ENCODE peak calls at places on chromosomes 5 and 9, in nine cellular contexts. One of them, this sample, is unnamed.
A peak's percentile ranks its signal among the peaks of the same experiment; 100 is the strongest.

GRCh38 chr5:6766558-6767191 is 53.4 kb downstream of the TENT4A start:
- DNase-seq in dorsolateral prefrontal cortex: peak; percentile 83
- DNase-seq in stimulated activated CD4-positive, alpha-beta T cell treated with anti-CD3 and anti-CD28 coated beads, Interleukin-1b, Interleukin-23, amount 100 ng/mL, for 1 hour: peak; percentile 9
- DNase-seq in GM06990: no peak
- DNase-seq in natural killer cell treated with Interleukin-12 subunit alpha and Interleukin-12 subunit beta and Interleukin-15 and Interleukin-18, amount 100 ng/mL, for 72 hours: no peak
- DNase-seq in posterior vena cava: peak; percentile 93
- DNase-seq in T-helper 1 cell: no peak
- DNase-seq in fibroblast of pulmonary artery: peak; percentile 51
- DNase-seq in SHP77 treated with DMSO at 0.1 percent for 48 hours: peak; percentile 96
- DNase-seq in this sample: peak; percentile 72

GRCh38 chr5:171762016-171762415 is 23.6 kb upstream of the SMIM23 start:
- DNase-seq in T-helper 1 cell: no peak
- DNase-seq in dorsolateral prefrontal cortex: no peak
- DNase-seq in fibroblast of pulmonary artery: no peak
- DNase-seq in stimulated activated CD4-positive, alpha-beta T cell treated with anti-CD3 and anti-CD28 coated beads, Interleukin-1b, Interleukin-23, amount 100 ng/mL, for 1 hour: no peak
- DNase-seq in SHP77 treated with DMSO at 0.1 percent for 48 hours: no peak
- DNase-seq in posterior vena cava: no peak
- DNase-seq in natural killer cell treated with Interleukin-12 subunit alpha and Interleukin-12 subunit beta and Interleukin-15 and Interleukin-18, amount 100 ng/mL, for 72 hours: no peak
- DNase-seq in GM06990: no peak
- DNase-seq in this sample: no peak

GRCh38 chr5:132762246-132763000 is 14.6 kb downstream of the SEPTIN8 start:
- DNase-seq in T-helper 1 cell: no peak
- DNase-seq in posterior vena cava: no peak
- DNase-seq in dorsolateral prefrontal cortex: no peak
- DNase-seq in fibroblast of pulmonary artery: no peak
- DNase-seq in SHP77 treated with DMSO at 0.1 percent for 48 hours: no peak
- DNase-seq in GM06990: no peak
- DNase-seq in natural killer cell treated with Interleukin-12 subunit alpha and Interleukin-12 subunit beta and Interleukin-15 and Interleukin-18, amount 100 ng/mL, for 72 hours: no peak
- DNase-seq in stimulated activated CD4-positive, alpha-beta T cell treated with anti-CD3 and anti-CD28 coated beads, Interleukin-1b, Interleukin-23, amount 100 ng/mL, for 1 hour: no peak
- DNase-seq in this sample: no peak

GRCh38 chr5:53045263-53045662 is 56.1 kb downstream of the ITGA2 start:
- DNase-seq in fibroblast of pulmonary artery: no peak
- DNase-seq in GM06990: no peak
- DNase-seq in dorsolateral prefrontal cortex: no peak
- DNase-seq in T-helper 1 cell: no peak
- DNase-seq in posterior vena cava: no peak
- DNase-seq in stimulated activated CD4-positive, alpha-beta T cell treated with anti-CD3 and anti-CD28 coated beads, Interleukin-1b, Interleukin-23, amount 100 ng/mL, for 1 hour: no peak
- DNase-seq in SHP77 treated with DMSO at 0.1 percent for 48 hours: no peak
- DNase-seq in natural killer cell treated with Interleukin-12 subunit alpha and Interleukin-12 subunit beta and Interleukin-15 and Interleukin-18, amount 100 ng/mL, for 72 hours: no peak
- DNase-seq in this sample: no peak

GRCh38 chr5:90438100-90438499 is 28.5 kb upstream of the CETN3 start:
- DNase-seq in T-helper 1 cell: no peak
- DNase-seq in SHP77 treated with DMSO at 0.1 percent for 48 hours: no peak
- DNase-seq in GM06990: no peak
- DNase-seq in natural killer cell treated with Interleukin-12 subunit alpha and Interleukin-12 subunit beta and Interleukin-15 and Interleukin-18, amount 100 ng/mL, for 72 hours: no peak
- DNase-seq in fibroblast of pulmonary artery: peak; percentile 50
- DNase-seq in posterior vena cava: no peak
- DNase-seq in stimulated activated CD4-positive, alpha-beta T cell treated with anti-CD3 and anti-CD28 coated beads, Interleukin-1b, Interleukin-23, amount 100 ng/mL, for 1 hour: no peak
- DNase-seq in dorsolateral prefrontal cortex: no peak
- DNase-seq in this sample: no peak

GRCh38 chr5:122078116-122078865 is at the start of gene LOX:
- DNase-seq in posterior vena cava: peak; percentile 95
- DNase-seq in stimulated activated CD4-positive, alpha-beta T cell treated with anti-CD3 and anti-CD28 coated beads, Interleukin-1b, Interleukin-23, amount 100 ng/mL, for 1 hour: no peak
- DNase-seq in natural killer cell treated with Interleukin-12 subunit alpha and Interleukin-12 subunit beta and Interleukin-15 and Interleukin-18, amount 100 ng/mL, for 72 hours: no peak
- DNase-seq in T-helper 1 cell: no peak
- DNase-seq in dorsolateral prefrontal cortex: peak; percentile 41
- DNase-seq in GM06990: no peak
- DNase-seq in SHP77 treated with DMSO at 0.1 percent for 48 hours: peak; percentile 30
- DNase-seq in fibroblast of pulmonary artery: peak; percentile 96
- DNase-seq in this sample: peak; percentile 33

GRCh38 chr9:85130260-85130659 is 460.7 kb downstream of the NTRK2 start:
- DNase-seq in posterior vena cava: no peak
- DNase-seq in T-helper 1 cell: no peak
- DNase-seq in dorsolateral prefrontal cortex: no peak
- DNase-seq in fibroblast of pulmonary artery: no peak
- DNase-seq in GM06990: no peak
- DNase-seq in SHP77 treated with DMSO at 0.1 percent for 48 hours: no peak
- DNase-seq in natural killer cell treated with Interleukin-12 subunit alpha and Interleukin-12 subunit beta and Interleukin-15 and Interleukin-18, amount 100 ng/mL, for 72 hours: no peak
- DNase-seq in stimulated activated CD4-positive, alpha-beta T cell treated with anti-CD3 and anti-CD28 coated beads, Interleukin-1b, Interleukin-23, amount 100 ng/mL, for 1 hour: no peak
- DNase-seq in this sample: no peak

GRCh38 chr9:131609116-131609830 is 64.0 kb downstream of the PRRT1B start:
- DNase-seq in natural killer cell treated with Interleukin-12 subunit alpha and Interleukin-12 subunit beta and Interleukin-15 and Interleukin-18, amount 100 ng/mL, for 72 hours: no peak
- DNase-seq in posterior vena cava: no peak
- DNase-seq in SHP77 treated with DMSO at 0.1 percent for 48 hours: no peak
- DNase-seq in fibroblast of pulmonary artery: peak; percentile 48
- DNase-seq in T-helper 1 cell: no peak
- DNase-seq in GM06990: no peak
- DNase-seq in dorsolateral prefrontal cortex: no peak
- DNase-seq in stimulated activated CD4-positive, alpha-beta T cell treated with anti-CD3 and anti-CD28 coated beads, Interleukin-1b, Interleukin-23, amount 100 ng/mL, for 1 hour: no peak
- DNase-seq in this sample: peak; percentile 56

GRCh38 chr5:133730346-133730745 is 118.0 kb upstream of the FSTL4 start:
- DNase-seq in stimulated activated CD4-positive, alpha-beta T cell treated with anti-CD3 and anti-CD28 coated beads, Interleukin-1b, Interleukin-23, amount 100 ng/mL, for 1 hour: no peak
- DNase-seq in natural killer cell treated with Interleukin-12 subunit alpha and Interleukin-12 subunit beta and Interleukin-15 and Interleukin-18, amount 100 ng/mL, for 72 hours: no peak
- DNase-seq in dorsolateral prefrontal cortex: no peak
- DNase-seq in SHP77 treated with DMSO at 0.1 percent for 48 hours: no peak
- DNase-seq in GM06990: no peak
- DNase-seq in posterior vena cava: no peak
- DNase-seq in T-helper 1 cell: no peak
- DNase-seq in fibroblast of pulmonary artery: no peak
- DNase-seq in this sample: no peak

GRCh38 chr5:141211-141610 is 49.2 kb downstream of the PLEKHG4B start:
- DNase-seq in T-helper 1 cell: no peak
- DNase-seq in dorsolateral prefrontal cortex: no peak
- DNase-seq in GM06990: no peak
- DNase-seq in posterior vena cava: peak; percentile 66
- DNase-seq in fibroblast of pulmonary artery: no peak
- DNase-seq in natural killer cell treated with Interleukin-12 subunit alpha and Interleukin-12 subunit beta and Interleukin-15 and Interleukin-18, amount 100 ng/mL, for 72 hours: no peak
- DNase-seq in SHP77 treated with DMSO at 0.1 percent for 48 hours: no peak
- DNase-seq in stimulated activated CD4-positive, alpha-beta T cell treated with anti-CD3 and anti-CD28 coated beads, Interleukin-1b, Interleukin-23, amount 100 ng/mL, for 1 hour: no peak
- DNase-seq in this sample: no peak

GRCh38 chr5:32143991-32144636 is 30.0 kb downstream of the GOLPH3 start:
- DNase-seq in T-helper 1 cell: no peak
- DNase-seq in GM06990: no peak
- DNase-seq in posterior vena cava: no peak
- DNase-seq in fibroblast of pulmonary artery: no peak
- DNase-seq in dorsolateral prefrontal cortex: no peak
- DNase-seq in stimulated activated CD4-positive, alpha-beta T cell treated with anti-CD3 and anti-CD28 coated beads, Interleukin-1b, Interleukin-23, amount 100 ng/mL, for 1 hour: no peak
- DNase-seq in natural killer cell treated with Interleukin-12 subunit alpha and Interleukin-12 subunit beta and Interleukin-15 and Interleukin-18, amount 100 ng/mL, for 72 hours: no peak
- DNase-seq in SHP77 treated with DMSO at 0.1 percent for 48 hours: no peak
- DNase-seq in this sample: no peak

GRCh38 chr9:33117816-33118215 is 41.3 kb upstream of the SMU1 start:
- DNase-seq in T-helper 1 cell: no peak
- DNase-seq in fibroblast of pulmonary artery: no peak
- DNase-seq in GM06990: no peak
- DNase-seq in SHP77 treated with DMSO at 0.1 percent for 48 hours: no peak
- DNase-seq in stimulated activated CD4-positive, alpha-beta T cell treated with anti-CD3 and anti-CD28 coated beads, Interleukin-1b, Interleukin-23, amount 100 ng/mL, for 1 hour: no peak
- DNase-seq in posterior vena cava: peak; percentile 20
- DNase-seq in dorsolateral prefrontal cortex: no peak
- DNase-seq in natural killer cell treated with Interleukin-12 subunit alpha and Interleukin-12 subunit beta and Interleukin-15 and Interleukin-18, amount 100 ng/mL, for 72 hours: no peak
- DNase-seq in this sample: no peak